ENCODE peak calls at places on chromosome 5, in four cellular contexts. R, Y, N and C are unnamed samples.

GRCh38 chr5:169591636-169592035 is 8.1 kb downstream of the SPDL1 start:
- DNase-seq in R (no peak), Y (no peak), N (no peak), C (peak; percentile 89)

GRCh38 chr5:59188415-59189225 is 605.7 kb downstream of the RAB3C start:
- DNase-seq in R (peak; percentile 50), Y (peak; percentile 80), N (no peak), C (peak; percentile 42)

GRCh38 chr5:42991477-42992034 is 48.6 kb downstream of the ANXA2R start:
- DNase-seq in R (peak; percentile 9), Y (no peak), N (no peak), C (no peak)

GRCh38 chr5:57650360-57651069 is 167.9 kb upstream of the ACTBL2 start:
- DNase-seq in R (peak; percentile 19), Y (no peak), N (peak; percentile 39), C (no peak)

GRCh38 chr5:36311967-36312366 is 10.3 kb upstream of the RANBP3L start:
- DNase-seq in R (no peak), Y (no peak), N (no peak), C (no peak)

GRCh38 chr5:8517461-8517860 is 648.5 kb downstream of the MTRR start:
- DNase-seq in R (no peak), Y (no peak), N (no peak), C (no peak)

GRCh38 chr5:56177134-56177533 is 56.0 kb downstream of the ANKRD55 start:
- DNase-seq in R (no peak), Y (no peak), N (no peak), C (no peak)

GRCh38 chr5:31364881-31365636 is 166.8 kb downstream of the DROSHA start:
- DNase-seq in R (no peak), Y (no peak), N (no peak), C (no peak)

GRCh38 chr5:2149196-2149541 is 266.4 kb upstream of the IRX4 start:
- DNase-seq in R (no peak), Y (no peak), N (no peak), C (peak; percentile 33)

GRCh38 chr5:156589859-156590216 is 260.3 kb upstream of the PPP1R2B start:
- DNase-seq in R (no peak), Y (no peak), N (no peak), C (no peak)

GRCh38 chr5:156411131-156411727 is 84.3 kb downstream of the SGCD start:
- DNase-seq in R (no peak), Y (no peak), N (peak; percentile 87), C (peak; percentile 19)

GRCh38 chr5:72531496-72532190 is 24.4 kb upstream of the ZNF366 start:
- DNase-seq in R (no peak), Y (no peak), N (no peak), C (peak; percentile 47)

GRCh38 chr5:91092859-91093843 is 290.0 kb downstream of the ARRDC3 start:
- DNase-seq in R (no peak), Y (no peak), N (no peak), C (no peak)

GRCh38 chr5:134113908-134114875 is at the start of gene TCF7:
- DNase-seq in R (peak; percentile 43), Y (peak; percentile 82), N (no peak), C (peak; percentile 39)

GRCh38 chr5:126383246-126383645 is 40.0 kb upstream of the GRAMD2B start:
- DNase-seq in R (no peak), Y (no peak), N (no peak), C (peak; percentile 50)

GRCh38 chr5:79840085-79840990 is 150.7 kb downstream of the CMYA5 start:
- DNase-seq in R (no peak), Y (no peak), N (no peak), C (no peak)

GRCh38 chr5:30581198-30581925 is 612.1 kb upstream of the CDH6 start:
- DNase-seq in R (no peak), Y (no peak), N (no peak), C (peak; percentile 24)

GRCh38 chr5:37552770-37553719 is 173.9 kb downstream of the WDR70 start:
- DNase-seq in R (no peak), Y (no peak), N (peak; percentile 16), C (peak; percentile 60)

GRCh38 chr5:148474025-148474511 is 90.3 kb downstream of the FBXO38 start:
- DNase-seq in R (no peak), Y (no peak), N (no peak), C (peak; percentile 16)

GRCh38 chr5:81065492-81065891 is 105.3 kb downstream of the RASGRF2 start:
- DNase-seq in R (no peak), Y (no peak), N (no peak), C (no peak)

GRCh38 chr5:122403256-122403655 is 91.2 kb downstream of the SNCAIP start:
- DNase-seq in R (no peak), Y (no peak), N (no peak), C (no peak)

GRCh38 chr5:147750065-147750464 is 32.5 kb downstream of the JAKMIP2 start:
- DNase-seq in R (no peak), Y (no peak), N (no peak), C (no peak)

GRCh38 chr5:74380193-74380592 is 260.3 kb downstream of the ENC1 start:
- DNase-seq in R (no peak), Y (no peak), N (no peak), C (no peak)

GRCh38 chr5:93845376-93845775 is 104.0 kb upstream of the POU5F2 start:
- DNase-seq in R (no peak), Y (no peak), N (no peak), C (no peak)

GRCh38 chr5:108321341-108321740 is 60.6 kb downstream of the FBXL17 start:
- DNase-seq in R (no peak), Y (no peak), N (no peak), C (no peak)

GRCh38 chr5:173283318-173284288 is 44.6 kb downstream of the STC2 start:
- DNase-seq in R (peak; percentile 23), Y (peak; percentile 85), N (peak; percentile 25), C (no peak)

GRCh38 chr5:173278641-173279040 is 43.6 kb upstream of the NKX2-5 start:
- DNase-seq in R (no peak), Y (no peak), N (no peak), C (no peak)

GRCh38 chr5:173279166-173279565 is 44.2 kb upstream of the NKX2-5 start:
- DNase-seq in R (no peak), Y (no peak), N (no peak), C (no peak)

GRCh38 chr5:173282916-173283315 is 45.3 kb downstream of the STC2 start:
- DNase-seq in R (no peak), Y (no peak), N (no peak), C (no peak)

GRCh38 chr5:173281910-173282309 is 46.3 kb downstream of the STC2 start:
- DNase-seq in R (no peak), Y (no peak), N (no peak), C (no peak)
- TF ChIP-seq CTCF in R (no peak), Y (no peak), N (peak; percentile 24), C (peak; percentile 39)

GRCh38 chr5:3594514-3595101 is 1.0 kb upstream of the IRX1 start:
- DNase-seq in R (no peak), Y (peak; percentile 48), N (no peak), C (no peak)

GRCh38 chr5:3593771-3594513 is 1.7 kb upstream of the IRX1 start:
- DNase-seq in R (no peak), Y (no peak), N (no peak), C (no peak)

GRCh38 chr5:3596261-3596825 is 711 bp downstream of the IRX1 start:
- DNase-seq in R (no peak), Y (no peak), N (no peak), C (no peak)

GRCh38 chr5:3597002-3597726 is 1.5 kb downstream of the IRX1 start:
- DNase-seq in R (no peak), Y (no peak), N (no peak), C (no peak)

DNA sequence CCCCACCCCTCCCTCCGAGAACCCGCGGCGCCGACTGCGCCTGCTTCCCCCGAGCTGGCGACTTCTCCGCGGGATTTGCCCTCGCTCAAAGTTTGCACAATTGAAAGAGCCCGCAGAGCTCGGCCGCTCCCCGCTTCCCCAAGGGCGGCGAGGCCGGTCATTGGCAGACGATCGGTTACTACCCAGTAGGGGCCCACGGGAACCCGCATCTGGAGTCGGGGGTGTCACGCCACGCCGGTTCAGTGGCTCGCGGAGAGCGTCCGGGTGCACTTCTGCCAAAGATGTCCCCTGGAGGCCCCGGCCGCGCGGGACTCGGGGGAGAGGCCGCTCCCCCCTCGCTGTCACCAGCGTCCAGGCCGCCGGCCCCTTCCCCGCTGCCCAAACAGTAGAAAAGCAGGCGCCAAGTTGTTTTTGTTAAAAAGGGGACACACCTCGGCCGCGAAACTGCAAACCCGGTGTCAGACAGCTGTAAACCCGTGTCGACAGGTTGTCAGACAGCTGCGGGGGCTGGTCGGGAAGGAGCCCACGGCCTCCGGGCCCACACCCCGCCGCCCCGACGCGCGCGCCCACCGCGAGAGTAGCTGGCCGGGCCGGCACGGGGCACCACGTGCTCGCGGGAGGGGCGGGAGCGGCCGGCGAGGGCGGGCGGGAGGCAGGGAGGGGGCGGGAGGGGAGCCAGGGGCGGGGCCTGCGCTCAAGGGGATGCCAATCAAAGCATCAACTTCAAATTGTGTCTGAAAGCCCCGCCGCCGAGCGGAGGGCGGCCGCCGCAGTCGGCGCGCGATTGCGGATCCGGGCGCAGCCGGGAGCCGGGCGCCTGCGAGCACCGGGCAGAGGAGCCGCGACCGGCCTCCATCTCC is at the start of gene IRX1:
- DNase-seq in R (no peak), Y (no peak), N (no peak), C (no peak)
- H3K4me3 ChIP-seq in R (peak within 1 kb of the TSS; percentile 45), Y (peak within 1 kb of the TSS; percentile 47), N (peak within 1 kb of the TSS; percentile 23), C (peak within 1 kb of the TSS; percentile 70)

GRCh38 chr5:21810737-21811316 is 1042.3 kb downstream of the CDH12 start:
- DNase-seq in R (no peak), Y (no peak), N (no peak), C (no peak)
- TF ChIP-seq CTCF in R (peak; percentile 17), Y (peak; percentile 32), N (no peak), C (peak; percentile 27)

GRCh38 chr5:66659780-66660179 is 63.6 kb downstream of the MAST4 start:
- DNase-seq in R (no peak), Y (no peak), N (no peak), C (no peak)

GRCh38 chr5:66655395-66656324 is 59.5 kb downstream of the MAST4 start:
- DNase-seq in R (peak; percentile 15), Y (no peak), N (no peak), C (peak; percentile 98)

GRCh38 chr5:66660401-66660800 is 64.2 kb downstream of the MAST4 start:
- DNase-seq in R (no peak), Y (no peak), N (no peak), C (peak; percentile 44)

GRCh38 chr5:66661149-66661548 is 65.0 kb downstream of the MAST4 start:
- DNase-seq in R (peak; percentile 30), Y (no peak), N (no peak), C (peak; percentile 96)

GRCh38 chr5:66658516-66658915 is 62.3 kb downstream of the MAST4 start:
- DNase-seq in R (no peak), Y (no peak), N (no peak), C (no peak)
- H3K4me3 ChIP-seq in R (no peak overlapping the region), Y (no peak overlapping the region), N (no peak overlapping the region), C (no peak overlapping the region)

DNA sequence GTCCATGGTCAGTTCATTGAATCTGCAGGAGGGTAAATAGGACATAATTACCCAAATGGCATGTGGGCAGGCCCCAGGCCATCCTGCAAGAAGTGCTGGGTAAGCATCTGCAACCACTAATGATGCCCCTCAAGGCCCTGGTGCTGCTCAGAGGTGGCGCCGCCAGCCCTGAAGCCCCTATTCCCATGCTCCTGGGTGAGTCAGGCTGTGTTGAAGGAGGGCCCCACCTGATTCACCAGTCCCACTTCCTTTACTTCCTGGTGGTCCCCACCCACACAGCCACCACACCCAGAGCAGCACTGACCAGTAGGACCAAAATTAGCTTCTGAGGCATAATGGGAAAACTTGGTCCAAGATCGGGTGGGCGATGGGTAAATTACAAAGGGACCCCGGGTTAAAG is 120.4 kb upstream of the SPRY4 start:
- DNase-seq in R (no peak), Y (no peak), N (no peak), C (no peak)
- TF ChIP-seq CTCF in R (no peak), Y (no peak), N (no peak), C (no peak)